ENCODE peak calls at places on chromosomes 5 and 9, in five cellular contexts. D is testis, F is lower lobe of right lung, C is IMR-90, J is breast epithelium. L is an unnamed sample.

GRCh38 chr9:34334337-34334824 is 5.0 kb downstream of the NUDT2 start:
- DNase-seq in D (no peak), C (peak; percentile 32), F (no peak), J (no peak), L (no peak)

GRCh38 chr5:178502401-178503100 is 87.6 kb downstream of the COL23A1 start:
- DNase-seq in C (no peak), F (no peak), D (no peak), J (no peak), L (no peak)

GRCh38 chr5:137617806-137618205 is 118.1 kb downstream of the KLHL3 start:
- DNase-seq in D (no peak), C (peak; percentile 55), J (no peak), F (no peak), L (no peak)

GRCh38 chr5:170269579-170269978 is 28.0 kb downstream of the LCP2 start:
- DNase-seq in C (no peak), J (no peak), F (no peak), D (no peak), L (no peak)

GRCh38 chr9:4465910-4466309 is 24.4 kb upstream of the SLC1A1 start:
- DNase-seq in J (no peak), D (no peak), C (no peak), F (no peak), L (peak; percentile 24)

GRCh38 chr5:79573983-79574890 is 38.0 kb upstream of the TENT2 start:
- DNase-seq in D (no peak), F (no peak), J (no peak), C (no peak), L (no peak)

GRCh38 chr9:18798518-18799290 is 234.3 kb downstream of the SAXO1 start:
- DNase-seq in F (no peak), C (no peak), J (no peak), D (no peak), L (no peak)

GRCh38 chr5:102901821-102902448 is 146.8 kb downstream of the PAM start:
- DNase-seq in J (no peak), F (no peak), D (no peak), C (no peak), L (no peak)

GRCh38 chr5:27010646-27011045 is 27.7 kb downstream of the CDH9 start:
- DNase-seq in F (no peak), D (no peak), C (no peak), J (no peak), L (no peak)

GRCh38 chr5:51095481-51095880 is 287.8 kb upstream of the ISL1 start:
- DNase-seq in D (no peak), C (no peak), F (no peak), J (no peak), L (no peak)

GRCh38 chr9:116212986-116213672 is 59.5 kb downstream of the PAPPA start:
- DNase-seq in C (no peak), F (no peak), D (no peak), J (no peak), L (no peak)

GRCh38 chr5:1476181-1476966 is 31.1 kb upstream of the SLC6A3 start:
- DNase-seq in C (no peak), D (no peak), F (no peak), J (no peak), L (no peak)

GRCh38 chr5:173878224-173878967 is 9.8 kb upstream of the CPEB4 start:
- DNase-seq in D (peak; percentile 86), C (no peak), F (no peak), J (peak; percentile 90), L (no peak)

GRCh38 chr5:57429513-57430120 is 53.0 kb downstream of the ACTBL2 start:
- DNase-seq in C (no peak), F (no peak), J (no peak), D (no peak), L (no peak)

GRCh38 chr5:57166250-57166649 is 7.6 kb upstream of the GPBP1 start:
- DNase-seq in F (no peak), C (no peak), J (no peak), D (no peak), L (peak; percentile 23)

GRCh38 chr5:14440598-14441401 is 140.8 kb upstream of the OTULINL start:
- DNase-seq in J (peak; percentile 41), F (no peak), C (peak; percentile 97), D (peak; percentile 81), L (no peak)

GRCh38 chr5:93821892-93822291 is 80.5 kb upstream of the POU5F2 start:
- DNase-seq in J (no peak), F (no peak), D (no peak), C (no peak), L (no peak)

GRCh38 chr9:93212409-93212808 is 28.5 kb downstream of the WNK2 start:
- DNase-seq in F (no peak), J (no peak), D (no peak), C (no peak), L (no peak)

GRCh38 chr9:124779368-124780059 is 2.6 kb downstream of the OLFML2A start:
- DNase-seq in F (no peak), C (peak; percentile 98), D (no peak), J (peak; percentile 32), L (peak; percentile 6)

GRCh38 chr9:97363661-97364299 is 48.1 kb upstream of the TDRD7 start:
- DNase-seq in C (no peak), J (no peak), D (no peak), F (no peak), L (no peak)

GRCh38 chr9:134629586-134630392 is 11.8 kb upstream of the COL5A1 start:
- DNase-seq in D (no peak), F (peak; percentile 40), J (no peak), C (no peak), L (no peak)

GRCh38 chr9:83596899-83597504 is 25.9 kb upstream of the IDNK start:
- DNase-seq in F (no peak), J (no peak), C (no peak), D (peak; percentile 76), L (peak; percentile 56)

GRCh38 chr5:131109540-131110255 is 55.4 kb downstream of the HINT1 start:
- DNase-seq in F (no peak), D (peak; percentile 28), C (peak; percentile 33), J (no peak), L (peak; percentile 53)

GRCh38 chr5:173629628-173630027 is 13.2 kb upstream of the BOD1 start:
- DNase-seq in J (no peak), C (no peak), D (no peak), F (no peak), L (peak; percentile 58)

GRCh38 chr9:132348676-132349075 is 6.1 kb downstream of the SETX start:
- DNase-seq in C (no peak), D (no peak), J (no peak), F (no peak), L (no peak)

GRCh38 chr5:19987594-19988345 is at the start of gene CDH18:
- DNase-seq in D (peak; percentile 79), F (peak; percentile 45), C (peak; percentile 38), J (peak; percentile 17), L (no peak)

GRCh38 chr5:13976867-13977479 is 32.5 kb upstream of the DNAH5 start:
- DNase-seq in F (no peak), C (peak; percentile 70), D (no peak), J (no peak), L (no peak)

GRCh38 chr5:34789021-34789531 is 49.9 kb upstream of the TTC23L start:
- DNase-seq in F (no peak), D (peak; percentile 27), J (peak; percentile 30), C (peak; percentile 47), L (no peak)

GRCh38 chr5:111225926-111226325 is 1.7 kb downstream of the CAMK4 start:
- DNase-seq in D (no peak), F (no peak), J (no peak), C (no peak), L (peak; percentile 65)

GRCh38 chr9:28270156-28270555 is 696.9 kb upstream of the C9orf72 start:
- DNase-seq in J (no peak), D (no peak), F (no peak), C (no peak), L (no peak)

GRCh38 chr9:28260331-28260730 is 687.0 kb upstream of the C9orf72 start:
- DNase-seq in F (no peak), C (no peak), D (no peak), J (no peak), L (no peak)

GRCh38 chr9:28267351-28267750 is 694.1 kb upstream of the C9orf72 start:
- DNase-seq in F (no peak), C (no peak), D (no peak), J (no peak), L (no peak)

GRCh38 chr9:28264368-28264767 is 691.1 kb upstream of the C9orf72 start:
- DNase-seq in F (no peak), D (no peak), J (no peak), C (peak; percentile 6), L (no peak)
- TF ChIP-seq CTCF in F (no peak), D (no peak), J (no peak), C (no peak), L (no peak)

GRCh38 chr5:122076023-122076422 is 2.0 kb downstream of the LOX start:
- DNase-seq in D (no peak), C (no peak), J (no peak), F (no peak), L (no peak)
- TF ChIP-seq CTCF in D (peak; percentile 10), C (no peak), J (no peak), F (no peak), L (no peak)

GRCh38 chr5:149519624-149520023 is 31.6 kb downstream of the CSNK1A1 start:
- DNase-seq in C (no peak), F (no peak), J (no peak), D (no peak), L (no peak)

GRCh38 chr5:149521739-149522373 is 29.4 kb downstream of the CSNK1A1 start:
- DNase-seq in J (no peak), D (no peak), C (no peak), F (no peak), L (no peak)

GRCh38 chr5:149514512-149514911 is 36.7 kb downstream of the CSNK1A1 start:
- DNase-seq in C (no peak), F (no peak), J (no peak), D (no peak), L (no peak)

GRCh38 chr5:149517461-149518122 is 33.6 kb downstream of the CSNK1A1 start:
- DNase-seq in F (no peak), C (peak; percentile 23), D (no peak), J (no peak), L (no peak)
- TF ChIP-seq CTCF in F (no peak), C (no peak), D (no peak), J (no peak), L (no peak)

DNA sequence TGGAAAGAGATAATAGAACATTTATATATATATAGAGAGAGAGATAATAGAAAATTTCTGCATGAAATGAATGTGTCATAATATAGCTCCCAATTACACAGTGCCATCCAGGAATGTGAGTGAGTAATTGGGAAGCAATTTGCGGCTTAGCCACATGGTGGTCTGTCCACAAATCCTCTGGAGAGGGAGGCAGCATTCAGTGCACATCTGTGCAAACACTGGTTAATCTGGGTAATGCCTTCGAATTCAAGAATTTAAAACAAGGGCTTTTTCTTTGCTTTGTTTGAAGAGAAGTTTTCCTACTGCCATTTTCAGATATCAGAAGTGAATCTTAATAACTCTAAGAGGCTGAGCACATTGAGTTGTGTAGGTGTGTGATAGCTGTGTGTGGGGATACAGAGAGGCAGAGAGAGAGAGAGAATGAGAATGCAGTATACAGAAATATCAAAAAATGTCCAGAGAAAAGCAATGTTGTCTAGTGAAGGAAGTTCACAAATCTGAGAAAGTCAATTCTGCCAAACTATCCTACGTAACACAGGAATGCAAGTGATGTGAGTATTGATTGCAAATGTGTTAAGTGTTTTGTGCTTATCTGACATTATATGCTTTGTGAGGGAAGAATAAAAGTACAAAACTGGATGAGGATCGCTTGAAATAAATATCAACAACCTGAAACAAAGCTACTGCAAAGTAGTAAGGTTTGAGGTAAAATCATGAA is 134.6 kb downstream of the EDIL3 start:
- DNase-seq in F (no peak), J (no peak), C (peak; percentile 79), D (no peak), L (no peak)
- TF ChIP-seq CTCF in F (no peak), J (no peak), C (no peak), D (no peak), L (no peak)